ENCODE peak calls at places on chromosomes 11 and 22, in six cellular contexts. O is HepG2, J is H1, Z is GM12878, D is K562, R is GM12892. S is an unnamed sample.

GRCh38 chr11:65786008-65786785 is 666 bp upstream of the OVOL1 start:
- DNase-seq in O (no peak), J (no peak), Z (no peak), D (no peak), R (no peak), S (no peak)

GRCh38 chr22:30605449-30606110 is 1.4 kb upstream of the TCN2 start:
- DNase-seq in O (peak), J (no peak), Z (no peak), D (peak), R (no peak), S (no peak)

GRCh38 chr11:67194096-67194495 is 72.2 kb upstream of the GRK2 start:
- DNase-seq in O (no peak), J (no peak), Z (no peak), D (no peak), R (no peak), S (no peak)

GRCh38 chr11:8779107-8779506 is 96.5 kb downstream of the RPL27A start:
- DNase-seq in O (no peak), J (no peak), Z (no peak), D (no peak), R (no peak), S (no peak)

GRCh38 chr11:2150206-2150847 is 10.7 kb downstream of the INS start:
- DNase-seq in O (peak), J (no peak), Z (no peak), D (no peak), R (no peak), S (no peak)

GRCh38 chr11:58391879-58392278 is 14.8 kb downstream of the OR5B3 start:
- DNase-seq in O (no peak), J (no peak), Z (no peak), D (no peak), R (no peak), S (no peak)

GRCh38 chr11:8829556-8829955 is 81.4 kb upstream of the AKIP1 start:
- DNase-seq in O (no peak), J (no peak), Z (no peak), D (no peak), R (no peak), S (no peak)

GRCh38 chr11:13602844-13603243 is 65.6 kb upstream of the FAR1 start:
- DNase-seq in O (no peak), J (no peak), Z (no peak), D (no peak), R (no peak), S (no peak)

GRCh38 chr11:41533761-41534160 is 74.3 kb upstream of the LRRC4C start:
- DNase-seq in O (no peak), J (no peak), Z (no peak), D (no peak), R (no peak), S (no peak)

GRCh38 chr11:6012055-6012668 is 5.4 kb upstream of the OR56A4 start:
- DNase-seq in O (no peak), J (no peak), Z (no peak), D (no peak), R (no peak), S (no peak)

GRCh38 chr11:9530901-9531625 is 42.4 kb upstream of the WEE1 start:
- DNase-seq in O (no peak), J (no peak), Z (no peak), D (no peak), R (no peak), S (no peak)

GRCh38 chr11:65791719-65792213 is 4.9 kb downstream of the OVOL1 start:
- DNase-seq in O (no peak), J (no peak), Z (peak), D (no peak), R (peak), S (peak)

GRCh38 chr11:120563698-120564572 is 52.4 kb downstream of the GRIK4 start:
- DNase-seq in O (no peak), J (no peak), Z (no peak), D (no peak), R (no peak), S (no peak)

GRCh38 chr22:38220163-38220562 is 18.4 kb downstream of the MAFF start:
- DNase-seq in O (no peak), J (no peak), Z (no peak), D (no peak), R (no peak), S (no peak)

GRCh38 chr11:131198646-131199285 is 171.6 kb upstream of the NTM start:
- DNase-seq in O (no peak), J (no peak), Z (no peak), D (no peak), R (no peak), S (no peak)

GRCh38 chr11:17443926-17444690 is 32.5 kb downstream of the ABCC8 start:
- DNase-seq in O (no peak), J (no peak), Z (no peak), D (no peak), R (no peak), S (no peak)

GRCh38 chr11:73734996-73735395 is 25.9 kb downstream of the RAB6A start:
- DNase-seq in O (no peak), J (no peak), Z (no peak), D (no peak), R (no peak), S (no peak)

GRCh38 chr22:22919041-22919440 is 31.4 kb downstream of the IGLL5 start:
- DNase-seq in O (no peak), J (no peak), Z (no peak), D (no peak), R (no peak), S (no peak)

GRCh38 chr11:62506413-62506940 is 40.1 kb downstream of the AHNAK start:
- DNase-seq in O (no peak), J (no peak), Z (no peak), D (no peak), R (no peak), S (no peak)

GRCh38 chr11:126871792-126872191 is 128.8 kb downstream of the KIRREL3 start:
- DNase-seq in O (peak), J (no peak), Z (no peak), D (no peak), R (no peak), S (no peak)

GRCh38 chr22:21020802-21021429 is 6.0 kb downstream of the P2RX6 start:
- DNase-seq in O (no peak), J (no peak), Z (no peak), D (peak), R (peak), S (no peak)

GRCh38 chr11:13160745-13161144 is 116.8 kb upstream of the BMAL1 start:
- DNase-seq in O (no peak), J (no peak), Z (no peak), D (no peak), R (no peak), S (no peak)

GRCh38 chr11:17230867-17231851 is 23.4 kb upstream of the PIK3C2A start:
- DNase-seq in O (no peak), J (no peak), Z (peak), D (no peak), R (no peak), S (no peak)

GRCh38 chr11:57474017-57474750 is 13.9 kb downstream of the RTN4RL2 start:
- DNase-seq in O (no peak), J (no peak), Z (peak), D (peak), R (no peak), S (no peak)

GRCh38 chr22:45608763-45609180 is 62.9 kb upstream of the ATXN10 start:
- DNase-seq in O (no peak), J (no peak), Z (no peak), D (no peak), R (no peak), S (no peak)

GRCh38 chr11:105609341-105609781 is 512 bp upstream of the GRIA4 start:
- DNase-seq in O (peak), J (no peak), Z (no peak), D (peak), R (no peak), S (no peak)

GRCh38 chr11:126862664-126863247 is 137.8 kb downstream of the KIRREL3 start:
- DNase-seq in O (no peak), J (peak), Z (no peak), D (no peak), R (no peak), S (no peak)

GRCh38 chr22:23036684-23037428 is 33.5 kb upstream of the GNAZ start:
- DNase-seq in O (peak), J (no peak), Z (no peak), D (no peak), R (no peak), S (no peak)

GRCh38 chr11:4991066-4991465 is 3.6 kb upstream of the OR51L1 start:
- DNase-seq in O (no peak), J (no peak), Z (no peak), D (peak), R (no peak), S (no peak)

GRCh38 chr22:45246060-45246985 is 5.6 kb upstream of the KIAA0930 start:
- DNase-seq in O (peak), J (no peak), Z (no peak), D (no peak), R (no peak), S (no peak)

GRCh38 chr11:81005595-81005994 is 1564.8 kb upstream of the TENM4 start:
- DNase-seq in O (no peak), J (no peak), Z (no peak), D (no peak), R (no peak), S (no peak)

GRCh38 chr22:46637711-46638600 is 17.8 kb downstream of the GRAMD4 start:
- DNase-seq in O (no peak), J (no peak), Z (no peak), D (no peak), R (no peak), S (no peak)

GRCh38 chr22:46639843-46640242 is 19.7 kb downstream of the GRAMD4 start:
- DNase-seq in O (no peak), J (no peak), Z (no peak), D (no peak), R (no peak), S (no peak)

GRCh38 chr22:46638601-46639431 is 18.6 kb downstream of the GRAMD4 start:
- DNase-seq in O (peak), J (no peak), Z (no peak), D (no peak), R (no peak), S (no peak)

GRCh38 chr22:46640293-46640692 is 20.1 kb downstream of the GRAMD4 start:
- DNase-seq in O (no peak), J (no peak), Z (no peak), D (no peak), R (no peak), S (no peak)

DNA sequence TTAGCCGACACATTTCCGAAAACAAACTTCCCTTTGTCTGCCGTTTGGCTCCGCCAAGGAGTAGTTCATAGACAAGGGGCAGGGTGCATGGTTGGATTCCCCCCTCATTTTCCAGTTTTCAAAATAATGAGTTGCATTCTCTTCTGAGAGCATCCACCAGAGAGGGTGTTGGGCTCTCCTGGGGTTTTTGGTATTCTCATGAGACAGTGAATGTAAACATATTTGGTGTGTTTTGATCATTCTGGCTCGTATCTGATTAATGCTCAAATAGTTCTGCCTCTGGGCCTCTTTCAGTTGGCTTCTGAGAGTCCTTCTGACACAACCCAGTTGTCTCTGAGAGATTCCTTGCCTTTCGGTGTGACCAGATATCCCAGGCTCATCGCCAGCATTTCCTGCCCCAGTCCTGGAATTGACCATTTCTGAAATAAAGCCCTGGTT is 21.7 kb downstream of the GRAMD4 start:
- DNase-seq in O (no peak), J (no peak), Z (no peak), D (no peak), R (no peak), S (no peak)
- TF ChIP-seq TAF1 in O (no peak), J (no peak), Z (no peak), D (no peak), R (no peak), S (no peak)

DNA sequence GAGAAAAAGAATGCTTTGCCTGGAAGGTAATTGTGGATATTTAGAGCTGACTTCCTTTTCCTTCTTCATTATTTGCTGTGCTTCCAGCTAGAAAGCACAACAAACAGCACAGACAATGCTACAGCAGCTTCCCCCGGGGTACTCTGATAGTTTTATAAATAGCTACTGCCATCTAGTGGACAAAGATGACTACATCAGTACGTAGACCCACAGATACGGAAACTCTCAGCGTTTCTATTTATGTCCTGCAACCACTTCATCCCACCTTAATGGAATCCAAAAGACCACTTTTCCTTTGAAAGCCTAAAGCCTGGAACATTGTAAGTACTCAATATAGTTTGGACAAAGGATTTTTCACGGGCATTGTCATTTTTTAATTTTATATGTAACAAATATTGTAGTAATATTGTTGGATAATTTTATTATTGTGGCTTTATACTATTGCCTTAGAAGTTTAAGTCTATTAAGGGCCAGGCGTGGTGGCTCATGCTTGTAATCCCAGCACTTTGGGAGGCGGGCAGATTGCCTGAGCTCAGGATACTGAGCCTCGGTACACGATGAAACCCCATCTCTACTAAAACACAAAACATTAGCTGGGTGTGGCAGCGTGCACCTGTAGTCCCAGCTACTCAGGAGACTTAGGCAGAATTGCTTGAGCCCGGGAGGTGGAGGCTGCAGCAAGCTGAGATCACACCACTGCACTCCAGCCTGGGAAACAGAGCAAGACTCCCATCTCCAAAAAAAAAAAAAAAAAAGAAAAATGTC is 7.5 kb downstream of the HSPA8 start:
- DNase-seq in O (peak), J (no peak), Z (no peak), D (peak), R (no peak), S (peak)
- TF ChIP-seq POLR2A in O (peak), J (peak), Z (no peak), D (peak), R (peak), S (peak)

GRCh38 chr11:32231909-32232493 is 141.1 kb downstream of the RCN1 start:
- DNase-seq in O (peak), J (peak), Z (no peak), D (peak), R (no peak), S (peak)
- TF ChIP-seq TAF1 in O (no peak), J (no peak), Z (no peak), D (no peak), R (no peak), S (no peak)

GRCh38 chr11:124114942-124115781 is at the start of gene VWA5A:
- DNase-seq in O (peak), J (peak), Z (peak), D (peak), R (peak), S (peak)
- TF ChIP-seq POLR2A in O (peak), J (peak), Z (peak), D (peak), R (no peak), S (peak)

DNA sequence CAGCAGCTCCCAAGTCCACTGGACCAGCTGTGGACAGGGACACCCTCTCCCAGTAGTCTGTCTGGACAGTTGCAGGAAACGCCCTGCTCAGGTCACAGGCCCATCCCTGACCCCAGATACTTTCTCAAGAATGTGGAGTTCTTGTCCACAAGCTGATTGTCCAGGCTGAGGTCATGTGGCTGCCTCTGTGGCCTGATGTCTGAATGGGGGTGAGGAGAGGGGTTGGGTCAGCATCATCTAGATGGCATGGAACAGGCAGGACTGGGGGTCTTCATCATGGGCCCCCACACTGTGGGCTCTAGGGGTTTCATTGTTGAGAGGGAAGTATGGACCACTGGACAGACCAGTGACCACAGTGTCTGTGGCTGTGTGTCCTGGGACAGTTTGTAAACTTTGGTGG is 1015.0 kb downstream of the TBC1D22A start:
- DNase-seq in O (no peak), J (no peak), Z (no peak), D (no peak), R (no peak), S (no peak)
- TF ChIP-seq TAF1 in O (no peak), J (no peak), Z (no peak), D (no peak), R (no peak), S (no peak)